ENCODE peak calls at places on chromosomes 7 and 10, in ten cellular contexts. R is brain microvascular endothelial cell; K is Panc1; J is hepatocyte; E is cardiac muscle cell; C is upper lobe of right lung; L is H9; U is uterus; X is CD8-positive, alpha-beta T cell; P is CD8-positive, alpha-beta memory T cell. T is an unnamed sample.

GRCh38 chr7:128530855-128531104 is 54.2 kb downstream of the METTL2B start:
- DNase-seq in U (no peak), J (no peak), X (no peak), K (no peak), E (no peak), L (no peak), C (no peak), P (no peak), R (no peak), T (no peak)

GRCh38 chr10:42980553-42981357 is 96.1 kb upstream of the RET start:
- DNase-seq in J (no peak), K (no peak), R (no peak), X (no peak), U (no peak), E (no peak), P (no peak), L (peak; percentile 18), C (no peak), T (no peak)

GRCh38 chr10:10975647-10976046 is 42.0 kb upstream of the CELF2 start:
- DNase-seq in X (no peak), P (no peak), R (no peak), L (no peak), K (no peak), U (no peak), E (no peak), J (no peak), C (no peak), T (no peak)

GRCh38 chr10:51176976-51177690 is 102.8 kb downstream of the PRKG1 start:
- DNase-seq in J (no peak), K (no peak), P (no peak), C (no peak), U (no peak), L (no peak), E (no peak), R (peak; percentile 24), X (no peak), T (no peak)

GRCh38 chr10:122308487-122309141 is 37.5 kb downstream of the BTBD16 start:
- DNase-seq in K (no peak), L (no peak), J (peak; percentile 65), X (no peak), P (no peak), U (no peak), C (no peak), R (no peak), E (no peak), T (no peak)

GRCh38 chr7:26862806-26863205 is 1.6 kb downstream of the SKAP2 start:
- DNase-seq in J (no peak), L (no peak), U (no peak), P (no peak), R (no peak), X (no peak), K (no peak), C (no peak), E (no peak), T (no peak)

GRCh38 chr7:95478139-95479037 is 7.4 kb upstream of the ASB4 start:
- DNase-seq in P (no peak), R (peak; percentile 25), K (no peak), X (no peak), L (peak; percentile 41), E (peak; percentile 27), J (peak; percentile 75), U (no peak), C (no peak), T (no peak)

GRCh38 chr10:35942052-35942451 is 300.0 kb upstream of the FZD8 start:
- DNase-seq in L (no peak), J (no peak), P (no peak), U (no peak), E (no peak), C (no peak), K (no peak), X (no peak), R (no peak), T (no peak)

GRCh38 chr10:112985701-112986510 is 35.9 kb downstream of the TCF7L2 start:
- DNase-seq in U (peak; percentile 32), X (no peak), L (no peak), P (no peak), E (no peak), K (no peak), R (peak; percentile 29), C (no peak), J (no peak), T (no peak)

DNA sequence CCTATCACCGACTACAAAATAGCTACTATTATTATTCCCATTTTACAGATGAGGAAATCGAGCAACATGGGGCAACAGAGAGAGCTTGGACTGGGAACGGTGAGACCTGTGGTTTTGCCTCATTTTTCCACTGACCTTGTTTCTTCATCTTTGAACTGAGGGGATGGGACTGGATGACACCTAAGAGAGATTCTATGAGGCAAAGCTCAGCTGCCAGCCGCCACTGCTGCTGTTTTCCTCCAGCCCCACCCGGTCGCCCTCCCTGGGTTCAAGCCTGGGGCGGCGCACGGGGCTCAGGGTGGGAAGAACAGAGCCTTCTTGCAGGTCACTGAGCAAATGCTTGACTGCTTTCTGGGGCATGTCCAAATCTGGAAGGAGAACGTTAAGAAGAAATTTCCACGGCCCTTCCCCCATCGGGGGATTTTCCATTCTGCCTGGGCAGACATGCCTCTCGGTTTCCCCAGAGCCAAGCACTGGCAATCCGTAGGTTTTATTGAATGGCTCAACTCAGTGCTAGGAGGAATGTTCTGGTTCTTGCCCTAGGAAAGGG is 12.3 kb downstream of the DDIT4 start:
- DNase-seq in E (no peak), R (no peak), L (no peak), X (no peak), K (no peak), U (no peak), J (no peak), C (no peak), P (no peak), T (peak; percentile 30)
- H3K27ac ChIP-seq in E (no peak overlapping the region), R (no peak overlapping the region), L (no peak overlapping the region), X (no peak overlapping the region), K (peak overlapping the region; percentile 82), U (no peak overlapping the region), J (no peak overlapping the region), C (no peak overlapping the region), P (no peak overlapping the region), T (no peak overlapping the region)

DNA sequence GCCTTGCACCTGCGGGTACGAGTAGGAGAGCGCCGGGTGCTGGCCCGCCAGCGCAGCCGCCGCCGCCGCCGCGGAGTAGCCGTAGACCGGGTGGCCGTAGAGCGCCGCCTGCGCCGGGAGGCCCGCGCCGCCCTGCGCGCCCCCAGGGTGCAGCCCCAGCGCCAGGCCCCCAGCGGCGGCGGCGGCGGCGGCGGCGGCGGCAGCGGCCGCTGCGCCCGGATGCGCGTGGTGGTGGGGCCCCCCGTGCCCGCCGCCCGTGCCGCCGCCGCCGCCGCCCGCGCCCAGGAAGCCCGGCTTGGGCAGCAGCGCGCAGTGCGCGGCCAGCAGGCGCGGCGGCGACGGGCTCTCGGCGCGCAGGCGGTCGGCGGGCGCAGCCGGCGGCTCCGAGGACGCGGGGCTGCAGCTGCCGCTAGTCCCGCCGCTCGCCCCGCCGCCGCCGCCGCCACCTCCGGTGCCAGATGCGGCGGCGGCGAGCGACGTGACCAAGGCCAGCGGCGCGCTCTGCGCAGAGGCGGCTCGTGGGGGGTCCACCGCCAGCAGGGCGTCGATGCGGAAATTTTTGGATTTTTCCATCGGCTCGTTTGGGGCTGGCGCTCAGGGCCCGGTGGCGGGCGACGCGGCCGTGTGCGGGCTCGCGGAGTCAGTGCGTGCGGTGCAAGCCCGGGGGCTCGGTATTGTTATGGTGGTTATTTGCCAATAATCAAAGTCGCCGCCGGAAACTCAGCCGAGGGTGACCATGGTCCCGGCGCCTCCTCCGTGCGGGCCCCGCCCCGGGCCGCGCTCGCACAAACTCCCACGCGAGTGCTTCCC is 480 bp downstream of the MNX1 start:
- DNase-seq in L (no peak), E (peak; percentile 46), U (no peak), J (no peak), X (no peak), C (no peak), K (no peak), P (no peak), R (no peak), T (no peak)
- H3K27ac ChIP-seq in L (no peak overlapping the region), E (no peak overlapping the region), U (no peak overlapping the region), J (no peak overlapping the region), X (no peak overlapping the region), C (no peak overlapping the region), K (no peak overlapping the region), P (no peak overlapping the region), R (no peak overlapping the region), T (no peak overlapping the region)

GRCh38 chr7:150631866-150632864 is at the start of gene GIMAP6:
- DNase-seq in J (no peak), U (no peak), E (no peak), L (no peak), C (no peak), X (peak; percentile 79), K (no peak), R (no peak), P (peak; percentile 10), T (no peak)
- H3K27ac ChIP-seq in J (no peak within 1 kb of the TSS), U (peak within 1 kb of the TSS; percentile 79), E (no peak within 1 kb of the TSS), L (no peak within 1 kb of the TSS), C (peak within 1 kb of the TSS; percentile 86), X (peak within 1 kb of the TSS; percentile 58), K (no peak within 1 kb of the TSS), R (no peak within 1 kb of the TSS), P (peak within 1 kb of the TSS; percentile 47), T (peak within 1 kb of the TSS; percentile 68)

GRCh38 chr10:70836319-70836718 is 20.6 kb downstream of the SGPL1 start:
- DNase-seq in J (no peak), C (no peak), P (no peak), X (no peak), U (no peak), R (no peak), L (no peak), E (no peak), K (no peak), T (no peak)

GRCh38 chr10:70837660-70838059 is 21.9 kb downstream of the SGPL1 start:
- DNase-seq in U (no peak), E (no peak), J (no peak), X (no peak), K (no peak), P (no peak), L (no peak), R (no peak), C (no peak), T (no peak)

GRCh38 chr10:70838270-70838669 is 22.5 kb downstream of the SGPL1 start:
- DNase-seq in P (no peak), L (no peak), X (no peak), J (no peak), C (no peak), R (no peak), E (no peak), U (no peak), K (no peak), T (no peak)

GRCh38 chr10:70834448-70835151 is 18.9 kb downstream of the SGPL1 start:
- DNase-seq in R (no peak), C (no peak), U (no peak), K (no peak), P (no peak), L (no peak), X (no peak), E (no peak), J (no peak), T (no peak)

GRCh38 chr10:70835895-70836294 is 20.1 kb downstream of the SGPL1 start:
- DNase-seq in J (no peak), C (no peak), L (no peak), R (peak; percentile 59), P (no peak), U (no peak), X (no peak), E (no peak), K (no peak), T (no peak)
- H3K27ac ChIP-seq in J (peak overlapping the region; percentile 33), C (no peak overlapping the region), L (no peak overlapping the region), R (peak overlapping the region; percentile 26), P (no peak overlapping the region), U (no peak overlapping the region), X (no peak overlapping the region), E (peak overlapping the region; percentile 91), K (no peak overlapping the region), T (no peak overlapping the region)

GRCh38 chr7:15780271-15780670 is 93.8 kb upstream of the MEOX2 start:
- DNase-seq in E (no peak), J (no peak), C (no peak), K (no peak), P (no peak), L (no peak), X (no peak), U (no peak), R (peak; percentile 87), T (no peak)
- H3K27ac ChIP-seq in E (no peak overlapping the region), J (no peak overlapping the region), C (no peak overlapping the region), K (no peak overlapping the region), P (no peak overlapping the region), L (no peak overlapping the region), X (no peak overlapping the region), U (no peak overlapping the region), R (no peak overlapping the region), T (no peak overlapping the region)

T was measured in caudate nucleus.